ENCODE peak calls at places on chromosomes 2 and 18, in eight cellular contexts. Y is H1, O is spleen, Z is H54, F is esophagus squamous epithelium, H is transverse colon, I is vagina, T is adrenal gland. K is an unnamed sample.

GRCh38 chr2:41791523-41791922 is 256.3 kb upstream of the PKDCC start:
- DNase-seq in I (no peak), H (no peak), T (no peak), F (no peak), O (no peak), Z (no peak), Y (no peak), K (no peak)

GRCh38 chr2:2873450-2873811 is 504.2 kb downstream of the EIPR1 start:
- DNase-seq in H (no peak), I (no peak), T (no peak), O (no peak), F (no peak), Y (no peak), Z (no peak), K (no peak)

GRCh38 chr18:73636355-73636754 is 511.3 kb downstream of the FBXO15 start:
- DNase-seq in Y (no peak), O (no peak), F (no peak), T (no peak), H (no peak), I (no peak), Z (no peak), K (no peak)

GRCh38 chr2:33241072-33241471 is 235.4 kb upstream of the RASGRP3 start:
- DNase-seq in I (no peak), Z (no peak), F (no peak), T (no peak), Y (no peak), O (no peak), H (no peak), K (no peak)

GRCh38 chr2:229319558-229319957 is 48.5 kb upstream of the PID1 start:
- DNase-seq in Z (no peak), O (no peak), F (no peak), Y (no peak), I (no peak), H (no peak), T (no peak), K (no peak)

GRCh38 chr2:1675633-1676032 is 68.7 kb downstream of the PXDN start:
- DNase-seq in Y (no peak), Z (peak), O (no peak), H (peak), I (peak), F (no peak), T (no peak), K (peak)

GRCh38 chr2:231780123-231780908 is 766 bp downstream of the PDE6D start:
- DNase-seq in F (no peak), H (peak), T (no peak), O (peak), I (no peak), Z (no peak), Y (peak), K (no peak)

GRCh38 chr2:138113871-138114525 is 149.7 kb downstream of the HNMT start:
- DNase-seq in T (no peak), I (no peak), Z (no peak), O (no peak), Y (no peak), H (no peak), F (no peak), K (no peak)

GRCh38 chr2:233929352-233929843 is 12.2 kb downstream of the TRPM8 start:
- DNase-seq in Z (peak), Y (peak), T (no peak), F (no peak), O (no peak), I (no peak), H (peak), K (no peak)

GRCh38 chr18:32553174-32553573 is 82.5 kb upstream of the GAREM1 start:
- DNase-seq in F (no peak), O (no peak), H (no peak), Y (no peak), T (no peak), I (no peak), Z (no peak), K (no peak)

GRCh38 chr2:53569957-53570727 is 197.5 kb upstream of the CHAC2 start:
- DNase-seq in T (no peak), Z (no peak), Y (no peak), I (no peak), F (no peak), O (no peak), H (no peak), K (no peak)

GRCh38 chr2:62687644-62688043 is 17.9 kb upstream of the EHBP1 start:
- DNase-seq in T (no peak), O (no peak), H (no peak), F (no peak), Z (no peak), I (no peak), Y (no peak), K (no peak)

GRCh38 chr2:65071499-65072180 is 15.4 kb downstream of the CEP68 start:
- DNase-seq in T (peak), Z (no peak), F (no peak), O (no peak), I (no peak), Y (peak), H (no peak), K (no peak)

GRCh38 chr2:2158176-2158826 is 172.8 kb downstream of the MYT1L start:
- DNase-seq in Z (no peak), F (no peak), Y (no peak), I (no peak), H (no peak), O (no peak), T (peak), K (no peak)

GRCh38 chr2:156435725-156436476 is at the start of gene GPD2:
- DNase-seq in Y (peak), O (peak), Z (peak), H (peak), T (peak), F (peak), I (peak), K (peak)

GRCh38 chr2:122023059-122023879 is 267.8 kb downstream of the TSN start:
- DNase-seq in Z (no peak), O (no peak), I (no peak), F (no peak), H (no peak), Y (no peak), T (no peak), K (no peak)

GRCh38 chr2:187658952-187659525 is 104.8 kb upstream of the TFPI start:
- DNase-seq in I (no peak), F (no peak), Y (no peak), O (no peak), T (no peak), H (no peak), Z (peak), K (no peak)

GRCh38 chr2:71067567-71068217 is 756 bp upstream of the NAGK start:
- DNase-seq in Y (no peak), H (no peak), O (peak), F (no peak), I (peak), Z (no peak), T (no peak), K (no peak)

GRCh38 chr18:9714832-9715343 is 6.8 kb downstream of the RAB31 start:
- DNase-seq in I (no peak), O (no peak), F (no peak), H (no peak), Z (no peak), Y (no peak), T (no peak), K (no peak)

DNA sequence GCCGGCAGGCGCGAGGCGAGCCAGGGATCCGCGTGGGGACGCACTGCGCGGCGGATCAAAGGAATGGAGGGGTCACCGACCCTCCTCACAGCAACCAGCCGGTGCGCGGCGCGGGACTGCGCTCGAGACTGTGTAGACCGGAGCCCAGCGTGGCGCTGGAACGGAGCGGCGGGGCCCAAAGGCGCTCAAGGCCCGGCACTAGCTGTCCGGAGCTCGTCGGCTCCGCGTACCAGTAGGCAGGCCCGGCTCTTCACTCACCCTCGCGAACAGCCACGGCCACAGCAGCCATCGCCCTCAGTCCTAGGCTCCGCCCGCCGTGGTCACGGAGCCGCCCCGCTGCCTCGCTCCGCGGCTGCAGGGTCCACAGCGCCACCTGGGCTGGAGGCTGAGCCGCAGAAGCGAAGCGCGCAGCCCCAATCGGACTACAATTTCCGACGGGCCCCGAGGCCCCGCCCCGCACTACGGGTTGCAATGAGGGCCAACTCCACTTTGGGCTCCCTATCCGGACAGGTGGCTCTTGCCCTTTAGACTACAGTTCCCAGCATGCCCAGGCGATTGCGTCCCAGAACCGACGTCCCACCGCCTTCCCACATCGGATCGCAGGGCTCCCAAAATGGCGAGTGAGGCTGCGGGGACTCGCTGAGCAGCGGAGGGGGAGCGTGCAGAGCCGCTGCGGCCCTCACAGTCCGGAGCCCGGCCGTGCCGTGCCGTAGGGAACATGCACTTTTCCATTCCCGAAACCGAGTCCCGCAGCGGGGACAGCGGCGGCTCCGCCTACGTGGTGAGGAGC is at the start of the genes EIF2B4 and SNX17:
- DNase-seq in H (peak), T (peak), O (peak), Z (peak), I (peak), Y (peak), F (peak), K (peak)
- TF ChIP-seq POLR2A in H (peak), T (peak), O (peak), Z (peak), I (peak), Y (peak), F (peak), K (peak)

GRCh38 chr2:88842656-88843055 is 151.2 kb downstream of the RPIA start:
- DNase-seq in O (no peak), T (no peak), F (no peak), I (no peak), Y (no peak), H (no peak), Z (no peak), K (no peak)

GRCh38 chr2:88845772-88846661 is 154.5 kb downstream of the RPIA start:
- DNase-seq in O (peak), Z (no peak), F (no peak), H (peak), T (no peak), Y (no peak), I (no peak), K (no peak)

GRCh38 chr2:88843651-88844050 is 152.2 kb downstream of the RPIA start:
- DNase-seq in H (no peak), I (no peak), Y (no peak), Z (no peak), T (no peak), O (no peak), F (no peak), K (no peak)

GRCh38 chr2:88843061-88843460 is 151.6 kb downstream of the RPIA start:
- DNase-seq in F (no peak), I (no peak), O (no peak), H (no peak), Y (no peak), T (no peak), Z (no peak), K (no peak)

GRCh38 chr2:88844960-88845359 is 153.5 kb downstream of the RPIA start:
- DNase-seq in Z (no peak), Y (no peak), O (no peak), F (no peak), T (no peak), H (no peak), I (no peak), K (no peak)
- TF ChIP-seq POLR2A in Z (no peak), Y (no peak), O (no peak), F (no peak), T (no peak), H (no peak), I (no peak), K (no peak)

GRCh38 chr2:44920751-44921150 is 20.8 kb upstream of the SIX3 start:
- DNase-seq in H (no peak), I (no peak), T (no peak), Z (no peak), O (no peak), Y (no peak), F (no peak), K (no peak)

GRCh38 chr2:44912660-44913059 is 28.8 kb upstream of the SIX3 start:
- DNase-seq in I (no peak), H (no peak), O (no peak), Y (no peak), Z (no peak), F (no peak), T (no peak), K (no peak)

GRCh38 chr2:44922776-44923175 is 18.7 kb upstream of the SIX3 start:
- DNase-seq in F (no peak), Z (no peak), I (no peak), H (no peak), Y (no peak), T (no peak), O (no peak), K (no peak)

GRCh38 chr2:44916291-44916690 is 25.2 kb upstream of the SIX3 start:
- DNase-seq in I (no peak), T (no peak), H (no peak), O (no peak), Y (no peak), Z (no peak), F (no peak), K (no peak)

GRCh38 chr2:44918095-44918775 is 23.3 kb upstream of the SIX3 start:
- DNase-seq in O (no peak), T (no peak), Z (peak), H (no peak), Y (no peak), I (no peak), F (no peak), K (no peak)
- TF ChIP-seq POLR2A in O (no peak), T (no peak), Z (no peak), H (no peak), Y (no peak), I (no peak), F (no peak), K (no peak)

GRCh38 chr2:183207110-183207509 is 82.9 kb downstream of the NUP35 start:
- DNase-seq in Y (no peak), I (no peak), H (no peak), F (no peak), Z (no peak), O (no peak), T (no peak), K (no peak)

GRCh38 chr2:183209395-183210028 is 85.3 kb downstream of the NUP35 start:
- DNase-seq in F (no peak), I (no peak), H (no peak), Z (no peak), O (no peak), Y (no peak), T (no peak), K (no peak)

DNA sequence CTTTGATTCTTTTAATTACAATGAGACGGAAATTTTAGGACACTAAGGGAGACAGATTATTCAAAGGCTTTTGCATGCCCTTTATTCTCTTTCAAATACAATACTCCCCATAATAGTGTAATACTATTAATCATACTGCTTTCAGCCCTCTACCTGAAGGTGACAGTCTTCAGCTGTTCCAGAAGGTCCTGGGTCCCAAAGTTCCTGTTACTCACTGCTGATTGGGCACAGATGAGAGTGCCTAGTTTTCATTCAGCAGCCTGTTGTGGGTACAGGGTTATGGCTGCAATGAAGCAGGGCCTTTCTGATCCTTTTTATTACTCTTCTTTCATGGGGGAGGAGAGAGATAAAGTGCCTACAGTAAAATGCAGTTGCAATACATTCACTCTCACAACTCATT is 80.2 kb downstream of the NUP35 start:
- DNase-seq in I (no peak), O (no peak), Y (no peak), F (no peak), T (no peak), H (no peak), Z (no peak), K (no peak)
- TF ChIP-seq POLR2A in I (no peak), O (no peak), Y (no peak), F (no peak), T (no peak), H (no peak), Z (no peak), K (no peak)

DNA sequence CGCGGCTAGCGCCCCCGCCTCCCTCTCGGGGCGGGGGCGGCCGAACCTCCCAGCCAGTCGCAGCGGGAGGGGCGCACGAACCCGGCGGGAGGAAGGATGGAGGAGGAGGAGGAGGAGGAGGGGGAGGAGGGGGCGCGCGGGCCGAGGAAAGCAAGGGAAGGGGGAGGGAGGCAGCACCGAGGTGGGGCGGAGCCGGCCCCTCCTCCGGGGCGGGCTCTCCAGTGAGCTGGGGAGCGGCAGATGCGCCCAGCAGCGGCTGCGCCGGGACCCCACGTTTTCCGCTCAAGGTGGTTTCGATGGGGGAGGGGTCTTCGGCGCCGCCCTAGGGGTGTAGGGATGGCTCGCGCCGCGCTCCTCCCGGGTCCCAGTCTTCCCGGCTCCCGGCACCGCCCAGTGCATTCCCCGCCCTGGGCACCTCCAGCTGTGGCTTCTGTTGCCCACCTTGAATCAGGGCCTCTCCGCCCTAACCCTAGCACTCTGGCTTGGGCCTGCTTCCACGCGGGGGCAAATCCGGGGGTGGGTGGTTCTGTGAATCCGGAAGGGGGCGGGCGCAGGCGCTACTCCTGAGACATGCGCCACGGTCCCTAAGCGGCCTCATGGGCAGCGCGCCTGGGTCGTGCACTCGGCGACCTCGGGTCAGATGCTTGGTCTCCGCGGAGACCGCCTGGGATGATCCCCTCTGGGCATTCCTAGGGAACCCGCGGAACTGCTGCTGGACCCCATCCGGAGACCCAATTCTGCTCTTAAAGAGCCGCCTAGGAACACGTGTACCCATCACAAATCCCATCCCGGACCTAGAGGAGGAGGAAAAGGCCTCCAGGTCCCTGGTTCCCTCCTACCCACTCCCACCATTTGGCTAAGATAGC is at the start of gene FBXO41:
- DNase-seq in Y (peak), H (peak), I (no peak), Z (no peak), F (no peak), O (peak), T (no peak), K (no peak)
- TF ChIP-seq POLR2A in Y (peak), H (no peak), I (no peak), Z (no peak), F (no peak), O (no peak), T (peak), K (no peak)

GRCh38 chr2:88885679-88886402 is 194.4 kb downstream of the RPIA start:
- DNase-seq in I (no peak), F (no peak), Z (no peak), Y (no peak), H (no peak), O (peak), T (no peak), K (no peak)

GRCh38 chr2:88880441-88880953 is 189.0 kb downstream of the RPIA start:
- DNase-seq in O (no peak), Z (peak), T (peak), Y (no peak), I (no peak), H (no peak), F (no peak), K (peak)

GRCh38 chr2:88885275-88885674 is 193.8 kb downstream of the RPIA start:
- DNase-seq in H (no peak), F (no peak), O (no peak), I (no peak), T (no peak), Z (no peak), Y (no peak), K (no peak)
- TF ChIP-seq POLR2A in H (no peak), F (no peak), O (no peak), I (no peak), T (no peak), Z (no peak), Y (no peak), K (no peak)